ENCODE peak calls at places on chromosome 17, in ten cellular contexts. N is astrocyte, T is HL-60, Q is Karpas-422, J is adipocyte, L is HFF-Myc, B is SJCRH30, M is psoas muscle, D is pancreas, C is uterus. X is an unnamed sample.

GRCh38 chr17:39702901-39703893 is 3.3 kb downstream of the ERBB2 start:
- DNase-seq in T (no peak), L (no peak), Q (no peak), D (no peak), N (no peak), C (no peak), J (no peak), M (no peak), B (no peak), X (no peak)

GRCh38 chr17:74481621-74482020 is 15.2 kb downstream of the CD300A start:
- DNase-seq in Q (no peak), N (no peak), J (no peak), B (no peak), M (no peak), L (no peak), C (no peak), T (no peak), D (no peak), X (no peak)

GRCh38 chr17:75641343-75641742 is 8.1 kb downstream of the SMIM5 start:
- DNase-seq in J (no peak), L (no peak), C (no peak), T (no peak), N (no peak), B (no peak), M (no peak), Q (no peak), D (peak), X (no peak)

GRCh38 chr17:60135951-60136666 is 13.7 kb upstream of the CA4 start:
- DNase-seq in N (no peak), T (no peak), B (no peak), D (no peak), M (no peak), Q (peak), C (no peak), J (no peak), L (no peak), X (peak)

GRCh38 chr17:72634621-72635020 is 457.9 kb downstream of the SLC39A11 start:
- DNase-seq in D (no peak), J (no peak), B (no peak), N (no peak), L (no peak), M (no peak), Q (no peak), T (no peak), C (no peak), X (no peak)

GRCh38 chr17:19411641-19412040 is 609 bp downstream of the RNF112 start:
- DNase-seq in Q (no peak), N (no peak), B (peak), T (no peak), C (no peak), L (no peak), M (no peak), J (no peak), D (no peak), X (peak)

GRCh38 chr17:80362428-80363119 is 52.4 kb upstream of the ENDOV start:
- DNase-seq in B (no peak), T (no peak), Q (no peak), J (no peak), M (peak), D (peak), C (peak), N (peak), L (peak), X (no peak)

GRCh38 chr17:13702266-13702665 is 100.5 kb upstream of the HS3ST3A1 start:
- DNase-seq in J (peak), B (no peak), N (peak), D (no peak), C (no peak), M (no peak), L (peak), Q (no peak), T (no peak), X (no peak)

GRCh38 chr17:28737770-28738679 is 5.8 kb upstream of the TRAF4 start:
- DNase-seq in C (no peak), T (no peak), M (peak), B (no peak), D (no peak), J (no peak), L (no peak), Q (peak), N (no peak), X (no peak)

GRCh38 chr17:66959641-66960375 is 4.7 kb upstream of the CACNG4 start:
- DNase-seq in B (no peak), M (no peak), N (no peak), C (no peak), Q (no peak), L (no peak), D (no peak), T (no peak), J (no peak), X (no peak)

GRCh38 chr17:6231886-6232767 is 161.9 kb downstream of the WSCD1 start:
- DNase-seq in M (no peak), N (peak), T (no peak), B (peak), Q (no peak), L (no peak), J (peak), C (no peak), D (no peak), X (peak)

GRCh38 chr17:35575759-35576158 is 2.6 kb downstream of the PEX12 start:
- DNase-seq in D (no peak), T (no peak), B (no peak), M (no peak), Q (no peak), N (no peak), L (no peak), C (no peak), J (no peak), X (no peak)

GRCh38 chr17:2369039-2369438 is 31.7 kb downstream of the SGSM2 start:
- DNase-seq in Q (no peak), D (no peak), L (no peak), C (no peak), M (no peak), N (no peak), J (no peak), B (no peak), T (no peak), X (no peak)

GRCh38 chr17:59842901-59843652 is 49.7 kb downstream of the TUBD1 start:
- DNase-seq in M (no peak), L (peak), J (peak), D (peak), N (peak), T (no peak), B (no peak), C (no peak), Q (no peak), X (peak)

GRCh38 chr17:53736516-53737274 is 86.0 kb upstream of the KIF2B start:
- DNase-seq in J (no peak), Q (no peak), L (no peak), N (no peak), C (no peak), M (no peak), T (no peak), D (no peak), B (no peak), X (no peak)

GRCh38 chr17:51230306-51230705 is 29.5 kb downstream of the MBTD1 start:
- DNase-seq in N (peak), J (no peak), T (no peak), Q (peak), D (no peak), L (no peak), M (no peak), B (no peak), C (no peak), X (no peak)

GRCh38 chr17:65334391-65334790 is 197.2 kb downstream of the RGS9 start:
- DNase-seq in C (no peak), L (no peak), J (no peak), B (no peak), N (no peak), M (no peak), T (no peak), Q (no peak), D (no peak), X (no peak)

GRCh38 chr17:16293918-16294317 is 59.4 kb downstream of the CENPV start:
- DNase-seq in T (no peak), N (no peak), Q (no peak), D (no peak), C (no peak), L (no peak), M (no peak), B (no peak), J (no peak), X (no peak)

GRCh38 chr17:40750391-40750790 is 4.7 kb downstream of the KRT25 start:
- DNase-seq in L (no peak), D (no peak), J (no peak), Q (no peak), M (no peak), N (no peak), T (no peak), B (no peak), C (no peak), X (no peak)

GRCh38 chr17:9902116-9902515 is 3.0 kb downstream of the RCVRN start:
- DNase-seq in D (no peak), B (no peak), Q (no peak), J (no peak), M (no peak), N (no peak), T (no peak), L (no peak), C (no peak), X (no peak)

GRCh38 chr17:70622382-70623260 is 453.3 kb downstream of the KCNJ2 start:
- DNase-seq in T (peak), M (peak), Q (peak), C (no peak), J (peak), L (no peak), D (peak), N (peak), B (peak), X (no peak)

GRCh38 chr17:72792771-72793170 is 299.7 kb downstream of the SLC39A11 start:
- DNase-seq in J (no peak), B (no peak), Q (no peak), C (no peak), L (no peak), N (no peak), M (no peak), D (no peak), T (no peak), X (no peak)

GRCh38 chr17:65537343-65537844 is 24.1 kb downstream of the AXIN2 start:
- DNase-seq in D (no peak), L (no peak), N (no peak), M (no peak), B (no peak), J (no peak), C (no peak), T (no peak), Q (no peak), X (no peak)

GRCh38 chr17:17809527-17810373 is 27.0 kb downstream of the SREBF1 start:
- DNase-seq in M (no peak), J (no peak), L (no peak), B (no peak), Q (no peak), N (no peak), T (no peak), D (no peak), C (peak), X (no peak)

GRCh38 chr17:18026408-18026776 is 12.6 kb downstream of the ATPAF2 start:
- DNase-seq in J (peak), Q (no peak), D (no peak), L (peak), N (peak), M (peak), C (no peak), T (no peak), B (no peak), X (no peak)

GRCh38 chr17:13727441-13728171 is 125.9 kb upstream of the HS3ST3A1 start:
- DNase-seq in N (peak), J (peak), Q (no peak), C (no peak), D (no peak), B (no peak), T (no peak), M (no peak), L (no peak), X (no peak)

DNA sequence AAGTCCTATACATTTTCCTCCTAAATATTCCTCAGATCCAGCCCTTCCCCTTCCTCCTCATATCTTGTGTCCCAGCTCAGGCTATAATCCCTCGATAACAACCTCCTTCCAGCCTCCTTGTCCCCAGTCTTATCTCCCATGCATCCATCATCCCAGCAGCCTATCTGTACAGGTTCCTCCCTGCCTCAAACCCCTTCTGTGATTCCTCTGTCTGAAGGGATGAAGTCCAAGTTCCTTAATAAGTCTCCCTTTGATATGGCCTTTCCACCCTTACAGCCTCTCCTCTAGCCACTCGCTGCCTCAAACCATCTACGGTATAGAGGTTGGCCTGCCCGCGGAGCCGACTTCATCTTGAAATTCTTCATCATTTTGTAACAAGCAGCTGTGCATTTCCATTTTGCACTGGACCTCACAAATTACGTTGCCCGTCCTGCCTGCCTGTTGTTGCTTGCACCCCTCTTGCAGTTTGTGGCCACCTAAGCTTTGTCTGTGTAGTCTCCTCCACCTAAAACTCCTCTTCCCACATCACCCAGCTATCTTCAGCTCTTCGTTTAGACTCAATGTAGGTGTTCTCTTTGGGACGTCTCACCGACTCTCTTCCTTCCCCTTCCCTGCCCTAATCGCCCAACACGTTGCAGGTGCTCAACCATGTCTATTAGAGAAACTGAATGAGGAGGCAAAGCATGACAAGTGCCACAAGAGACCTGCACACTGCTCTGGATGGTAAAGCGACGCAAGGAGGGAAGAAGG is 763 bp upstream of the CDK5RAP3 start:
- DNase-seq in J (no peak), D (no peak), C (no peak), B (no peak), M (no peak), Q (no peak), N (no peak), L (no peak), T (no peak), X (no peak)
- H3K4me3 ChIP-seq in J (peak), D (no peak), C (peak), B (peak), M (peak), Q (peak), N (no peak), L (peak), T (peak), X (no peak)

GRCh38 chr17:48590603-48591161 is 641 bp upstream of the HOXB3 start:
- DNase-seq in T (no peak), L (no peak), J (no peak), B (no peak), N (no peak), M (no peak), D (no peak), C (no peak), Q (no peak), X (no peak)
- H3K4me3 ChIP-seq in T (no peak), L (no peak), J (no peak), B (no peak), N (no peak), M (no peak), D (no peak), C (no peak), Q (no peak), X (no peak)

DNA sequence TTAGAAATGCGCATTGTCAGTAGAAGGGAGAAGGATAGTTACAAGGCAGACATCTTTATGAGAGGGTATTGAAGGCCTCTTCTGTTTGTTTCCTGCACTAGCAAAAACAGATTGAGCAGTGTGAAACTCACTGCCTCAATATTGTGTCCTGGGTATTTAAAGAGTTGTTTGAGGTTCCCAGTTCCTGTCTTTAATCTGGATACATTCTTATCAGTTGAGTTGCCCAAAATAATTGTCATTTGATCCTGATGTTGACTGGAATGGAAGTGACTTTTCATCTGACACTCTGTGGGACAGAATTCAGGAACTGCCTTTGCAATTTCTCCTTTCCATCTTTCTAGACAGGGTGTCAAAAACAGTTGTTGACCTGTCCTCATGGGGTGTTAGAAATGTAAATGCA is 1.7 kb downstream of the ATP6V0A1 start:
- DNase-seq in L (no peak), B (no peak), J (peak), C (no peak), Q (no peak), N (no peak), D (no peak), T (no peak), M (no peak), X (no peak)
- H3K4me3 ChIP-seq in L (peak), B (no peak), J (peak), C (no peak), Q (peak), N (peak), D (no peak), T (no peak), M (peak), X (no peak)

GRCh38 chr17:8059131-8059530 is 20.3 kb downstream of the ALOX15B start:
- DNase-seq in T (no peak), D (peak), N (no peak), M (no peak), B (no peak), C (no peak), J (no peak), Q (no peak), L (no peak), X (no peak)

GRCh38 chr17:8056976-8057625 is 18.2 kb downstream of the ALOX15B start:
- DNase-seq in T (no peak), M (no peak), D (no peak), Q (no peak), N (no peak), L (no peak), B (no peak), J (no peak), C (no peak), X (peak)

GRCh38 chr17:8057691-8058114 is 18.8 kb downstream of the ALOX15B start:
- DNase-seq in T (peak), B (peak), D (peak), C (peak), J (peak), M (no peak), Q (peak), N (peak), L (peak), X (no peak)

GRCh38 chr17:8055851-8056231 is 17.0 kb downstream of the ALOX15B start:
- DNase-seq in L (no peak), Q (no peak), N (no peak), C (no peak), T (no peak), B (no peak), D (no peak), M (no peak), J (no peak), X (no peak)

GRCh38 chr17:8056232-8056975 is 17.5 kb downstream of the ALOX15B start:
- DNase-seq in C (no peak), T (peak), D (peak), J (peak), Q (no peak), B (no peak), L (no peak), M (no peak), N (peak), X (peak)
- H3K4me3 ChIP-seq in C (no peak), T (no peak), D (no peak), J (peak), Q (no peak), B (no peak), L (no peak), M (no peak), N (no peak), X (no peak)

DNA sequence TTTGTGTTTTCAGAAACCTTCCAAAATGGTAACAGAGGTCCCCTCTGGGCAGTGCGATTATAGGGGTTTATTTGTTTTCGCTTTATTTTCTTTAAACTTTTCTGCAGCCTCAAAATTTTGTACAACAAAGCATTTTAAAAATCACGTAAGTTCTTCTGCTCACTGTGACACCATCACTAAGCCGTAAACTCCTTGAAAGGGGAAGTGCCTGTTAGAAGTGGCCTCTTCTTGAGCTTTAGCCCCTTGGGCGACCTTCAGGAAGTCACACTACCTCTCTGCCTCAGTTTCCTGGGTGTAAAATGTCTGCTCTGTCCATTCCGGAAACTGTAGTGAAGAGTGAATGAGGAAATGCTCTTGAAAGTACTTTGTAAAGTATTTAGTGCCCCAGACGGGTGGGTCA is 26.6 kb downstream of the ARHGAP27 start:
- DNase-seq in J (no peak), N (no peak), Q (no peak), D (no peak), L (no peak), C (no peak), T (peak), M (no peak), B (no peak), X (no peak)
- H3K4me3 ChIP-seq in J (no peak), N (peak), Q (no peak), D (no peak), L (no peak), C (no peak), T (no peak), M (no peak), B (no peak), X (no peak)

GRCh38 chr17:33751702-33752065 is 458.6 kb upstream of the ASIC2 start:
- DNase-seq in D (no peak), C (no peak), N (no peak), B (no peak), T (no peak), L (no peak), M (no peak), Q (no peak), J (peak), X (no peak)
- H3K4me3 ChIP-seq in D (no peak), C (no peak), N (peak), B (no peak), T (no peak), L (no peak), M (no peak), Q (no peak), J (peak), X (no peak)

GRCh38 chr17:55265434-55266021 is 768 bp downstream of the HLF start:
- DNase-seq in Q (no peak), M (peak), C (peak), T (no peak), J (no peak), N (no peak), L (no peak), B (no peak), D (peak), X (no peak)

GRCh38 chr17:55263565-55264272 is 1.0 kb upstream of the HLF start:
- DNase-seq in L (no peak), T (no peak), J (no peak), D (no peak), B (no peak), N (no peak), Q (no peak), C (no peak), M (no peak), X (no peak)

GRCh38 chr17:55264640-55265298 is at the start of gene HLF:
- DNase-seq in Q (no peak), D (peak), L (no peak), B (peak), C (peak), N (peak), J (peak), M (peak), T (peak), X (peak)

GRCh38 chr17:55266051-55266957 is 1.5 kb downstream of the HLF start:
- DNase-seq in Q (peak), D (no peak), T (no peak), N (no peak), J (no peak), L (no peak), M (no peak), C (peak), B (no peak), X (no peak)

DNA sequence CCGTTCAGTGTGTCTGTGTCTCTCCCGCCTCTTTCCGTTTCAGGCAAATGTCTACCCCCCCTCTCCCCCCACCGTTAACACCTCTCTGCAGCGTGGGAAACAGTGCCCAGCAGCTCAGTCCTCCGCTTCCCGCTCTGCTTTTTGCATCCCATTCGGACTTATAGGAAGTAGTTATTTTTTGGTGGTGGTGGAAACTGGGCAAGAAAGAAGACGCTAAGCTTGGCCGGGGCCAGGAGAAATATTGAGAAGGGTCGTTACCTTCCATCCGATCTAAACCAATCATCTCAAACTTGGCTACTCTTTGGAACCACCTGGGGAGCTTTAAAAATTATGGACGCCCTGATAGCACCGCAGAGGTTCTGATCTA is 504 bp upstream of the HLF start:
- DNase-seq in Q (no peak), D (no peak), M (no peak), B (peak), J (no peak), T (no peak), N (no peak), L (no peak), C (no peak), X (no peak)
- H3K4me3 ChIP-seq in Q (no peak), D (no peak), M (peak), B (peak), J (peak), T (no peak), N (peak), L (no peak), C (peak), X (no peak)

X was measured in lower leg skin.